ENCODE peak calls at places on chromosomes 11 and 22, in five cellular contexts. E is neuronal stem cell, U is mesenchymal stem cell, L is H1, M is trophoblast cell. Y is an unnamed sample.

GRCh38 chr11:57426754-57427691 is at the start of gene SLC43A3:
- DNase-seq in E (peak; percentile 17), U (peak; percentile 74), L (peak; percentile 23), M (peak; percentile 58), Y (peak; percentile 79)

GRCh38 chr11:9214765-9215164 is 50.4 kb downstream of the DENND5A start:
- DNase-seq in E (no peak), U (peak; percentile 83), L (no peak), M (no peak), Y (no peak)

GRCh38 chr22:46881373-46882118 is 119.1 kb downstream of the TBC1D22A start:
- DNase-seq in E (no peak), U (peak; percentile 6), L (no peak), M (no peak), Y (no peak)

GRCh38 chr11:120867531-120867930 is 156.4 kb upstream of the TBCEL start:
- DNase-seq in E (no peak), U (no peak), L (peak; percentile 51), M (peak; percentile 84), Y (peak; percentile 83)

GRCh38 chr11:131511794-131512193 is 141.4 kb downstream of the NTM start:
- DNase-seq in E (peak; percentile 17), U (no peak), L (peak; percentile 25), M (peak; percentile 89), Y (peak; percentile 72)

GRCh38 chr11:118530180-118530682 is 761 bp upstream of the TMEM25 start:
- DNase-seq in E (no peak), U (peak; percentile 14), L (no peak), M (no peak), Y (no peak)

GRCh38 chr11:96340555-96340885 is 2.5 kb downstream of the MAML2 start:
- DNase-seq in E (no peak), U (peak; percentile 28), L (no peak), M (no peak), Y (no peak)

GRCh38 chr11:22787565-22788162 is 41.9 kb downstream of the SVIP start:
- DNase-seq in E (peak; percentile 23), U (peak; percentile 37), L (no peak), M (peak; percentile 4), Y (no peak)

GRCh38 chr11:2459016-2459725 is 14.4 kb downstream of the KCNQ1 start:
- DNase-seq in E (no peak), U (no peak), L (no peak), M (no peak), Y (no peak)

GRCh38 chr11:74952752-74953151 is 3.7 kb downstream of the SPCS2 start:
- DNase-seq in E (no peak), U (no peak), L (no peak), M (no peak), Y (no peak)

GRCh38 chr11:92128026-92128425 is 96.6 kb upstream of the FAT3 start:
- DNase-seq in E (no peak), U (no peak), L (no peak), M (no peak), Y (no peak)

GRCh38 chr22:36110306-36110791 is 50.2 kb downstream of the APOL3 start:
- DNase-seq in E (no peak), U (no peak), L (no peak), M (no peak), Y (no peak)

GRCh38 chr22:21697866-21698265 is 32.1 kb downstream of the PPIL2 start:
- DNase-seq in E (no peak), U (peak; percentile 62), L (no peak), M (no peak), Y (no peak)

GRCh38 chr22:40463017-40463631 is 92.7 kb downstream of the SGSM3 start:
- DNase-seq in E (no peak), U (no peak), L (no peak), M (no peak), Y (no peak)

GRCh38 chr11:34480339-34480738 is 33.3 kb downstream of the ELF5 start:
- DNase-seq in E (no peak), U (no peak), L (no peak), M (no peak), Y (no peak)

GRCh38 chr22:17198188-17199130 is 20.8 kb downstream of the ADA2 start:
- DNase-seq in E (peak; percentile 90), U (peak; percentile 6), L (peak; percentile 80), M (no peak), Y (peak; percentile 93)

GRCh38 chr11:76769645-76770586 is 13.2 kb upstream of the TSKU start:
- DNase-seq in E (no peak), U (peak; percentile 70), L (no peak), M (no peak), Y (no peak)

GRCh38 chr22:28051787-28052356 is 132.8 kb upstream of the PITPNB start:
- DNase-seq in E (peak; percentile 77), U (peak; percentile 66), L (peak; percentile 44), M (peak; percentile 54), Y (peak; percentile 75)

GRCh38 chr22:19803736-19804267 is 43.2 kb downstream of the TBX1 start:
- DNase-seq in E (no peak), U (no peak), L (no peak), M (no peak), Y (no peak)

GRCh38 chr11:118820412-118821357 is 29.7 kb upstream of the DDX6 start:
- DNase-seq in E (no peak), U (no peak), L (no peak), M (no peak), Y (peak; percentile 44)

GRCh38 chr11:57256119-57256518 is 19.1 kb upstream of the APLNR start:
- DNase-seq in E (no peak), U (no peak), L (no peak), M (no peak), Y (no peak)

GRCh38 chr11:62400760-62401159 is 18.1 kb upstream of the SCGB1A1 start:
- DNase-seq in E (no peak), U (peak; percentile 61), L (no peak), M (no peak), Y (no peak)

GRCh38 chr11:33696931-33697638 is 3.5 kb downstream of the C11orf91 start:
- DNase-seq in E (no peak), U (no peak), L (no peak), M (no peak), Y (no peak)

GRCh38 chr22:35135165-35135564 is 69.2 kb downstream of the ISX start:
- DNase-seq in E (no peak), U (no peak), L (no peak), M (no peak), Y (no peak)

GRCh38 chr11:80097146-80097545 is 656.3 kb upstream of the TENM4 start:
- DNase-seq in E (no peak), U (no peak), L (no peak), M (no peak), Y (no peak)
- H4K91ac ChIP-seq in E (no peak overlapping the region), U (peak overlapping the region; percentile 54), L (no peak overlapping the region), M (no peak overlapping the region), Y (no peak overlapping the region)

GRCh38 chr11:103961010-103961409 is 75.4 kb upstream of the DDI1 start:
- DNase-seq in E (no peak), U (peak; percentile 24), L (no peak), M (no peak), Y (no peak)
- H3K23ac ChIP-seq in E (no peak overlapping the region), U (no peak overlapping the region), L (no peak overlapping the region), M (no peak overlapping the region), Y (no peak overlapping the region)

GRCh38 chr11:93526058-93526633 is 17.0 kb downstream of the SMCO4 start:
- DNase-seq in E (no peak), U (no peak), L (no peak), M (no peak), Y (no peak)

GRCh38 chr11:93522448-93522847 is 20.7 kb downstream of the SMCO4 start:
- DNase-seq in E (no peak), U (no peak), L (no peak), M (no peak), Y (no peak)

GRCh38 chr11:93525601-93526000 is 17.6 kb downstream of the SMCO4 start:
- DNase-seq in E (no peak), U (peak; percentile 51), L (no peak), M (no peak), Y (no peak)

GRCh38 chr11:93524868-93525267 is 18.3 kb downstream of the SMCO4 start:
- DNase-seq in E (no peak), U (no peak), L (no peak), M (no peak), Y (no peak)

GRCh38 chr11:93524173-93524536 is 19.0 kb downstream of the SMCO4 start:
- DNase-seq in E (no peak), U (peak; percentile 17), L (no peak), M (no peak), Y (no peak)
- H2BK12ac ChIP-seq in E (no peak overlapping the region), U (no peak overlapping the region), L (no peak overlapping the region), M (no peak overlapping the region), Y (no peak overlapping the region)

DNA sequence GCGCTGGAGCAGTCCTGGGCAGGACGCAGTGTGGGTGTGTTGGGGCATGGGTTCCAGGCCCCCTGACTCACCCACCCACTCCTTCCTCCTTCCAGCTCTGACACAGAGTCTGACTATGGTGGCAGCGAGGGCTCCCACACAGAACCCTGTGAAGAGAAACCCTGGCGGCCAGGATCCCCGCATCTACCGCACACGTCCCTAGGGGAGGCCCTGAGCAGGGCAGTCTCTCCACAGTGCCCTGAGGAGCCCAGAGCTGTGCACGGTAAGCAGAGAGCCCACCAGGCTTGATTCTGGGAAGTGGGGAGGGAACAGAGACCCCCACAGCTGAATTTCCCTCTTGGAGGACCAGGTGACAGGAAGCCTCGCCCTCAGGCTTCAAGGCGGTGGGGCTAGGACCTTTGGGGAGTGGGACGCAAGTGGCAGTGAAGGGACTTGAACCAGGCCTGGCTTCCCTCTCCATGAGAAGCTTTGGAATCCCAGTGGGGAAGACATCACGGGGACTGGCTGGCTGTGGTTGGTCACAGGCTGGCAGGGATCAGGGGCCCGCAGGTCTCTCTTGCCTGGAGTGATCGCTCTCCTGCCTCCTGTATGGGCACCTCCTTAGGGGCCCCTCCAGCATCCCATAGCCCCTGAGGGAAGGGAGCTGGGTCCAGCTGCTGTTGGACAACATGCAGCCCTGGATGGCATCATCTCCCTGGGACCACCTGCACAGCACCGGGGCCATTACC is 96.4 kb upstream of the PARVA start:
- DNase-seq in E (no peak), U (no peak), L (no peak), M (no peak), Y (peak; percentile 19)
- H4K91ac ChIP-seq in E (no peak overlapping the region), U (peak overlapping the region; percentile 57), L (peak overlapping the region; percentile 37), M (peak overlapping the region; percentile 78), Y (no peak overlapping the region)

GRCh38 chr11:93908689-93909088 is 58.3 kb upstream of the VSTM5 start:
- DNase-seq in E (no peak), U (peak; percentile 56), L (no peak), M (peak; percentile 7), Y (no peak)
- H3K23ac ChIP-seq in E (no peak overlapping the region), U (no peak overlapping the region), L (no peak overlapping the region), M (no peak overlapping the region), Y (no peak overlapping the region)

DNA sequence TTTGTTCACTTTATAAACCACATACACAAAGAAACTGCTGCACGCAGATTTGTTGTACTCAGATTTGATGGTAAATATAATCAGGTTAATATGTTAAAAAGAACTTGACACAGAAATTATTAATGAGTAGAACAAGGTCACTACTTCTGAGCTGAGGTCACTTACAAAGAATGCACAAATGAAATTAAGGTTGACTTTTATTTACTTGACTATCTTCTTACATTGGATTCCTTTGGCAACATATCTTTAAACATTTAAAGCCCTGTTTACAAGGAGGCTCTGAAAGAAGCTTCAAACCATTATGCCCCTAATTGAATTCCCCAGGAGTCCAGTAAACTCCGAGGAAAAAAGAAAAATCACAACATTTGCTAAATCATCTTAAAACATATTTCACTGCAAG is 245.5 kb downstream of the SOX6 start:
- DNase-seq in E (no peak), U (no peak), L (no peak), M (no peak), Y (no peak)
- H2BK12ac ChIP-seq in E (no peak overlapping the region), U (no peak overlapping the region), L (no peak overlapping the region), M (no peak overlapping the region), Y (no peak overlapping the region)

GRCh38 chr11:20367313-20367948 is 3.9 kb downstream of the HTATIP2 start:
- DNase-seq in E (no peak), U (peak; percentile 91), L (no peak), M (peak; percentile 56), Y (no peak)
- H4K91ac ChIP-seq in E (no peak overlapping the region), U (no peak overlapping the region), L (no peak overlapping the region), M (no peak overlapping the region), Y (no peak overlapping the region)

Y was measured in H9.